ENCODE peak calls at places on chromosomes 6 and 20, in four cellular contexts. N is IMR-90, G is H9, T is trophoblast cell. P is an unnamed sample.

GRCh38 chr6:108781419-108782110 is 66.7 kb upstream of the ARMC2 start:
- DNase-seq in N (peak; percentile 12), G (peak; percentile 57), T (no peak), P (peak; percentile 26)

GRCh38 chr20:51419236-51419635 is 123.3 kb downstream of the NFATC2 start:
- DNase-seq in N (no peak), G (no peak), T (peak; percentile 74), P (no peak)

GRCh38 chr6:155224618-155225017 is 39.2 kb upstream of the CLDN20 start:
- DNase-seq in N (no peak), G (no peak), T (no peak), P (no peak)

GRCh38 chr20:5526516-5526915 is 209.8 kb upstream of the PROKR2 start:
- DNase-seq in N (no peak), G (peak; percentile 31), T (peak; percentile 81), P (no peak)

GRCh38 chr6:84448331-84448730 is 220.9 kb upstream of the CEP162 start:
- DNase-seq in N (no peak), G (no peak), T (no peak), P (no peak)

GRCh38 chr6:113318553-113318952 is 538.6 kb upstream of the MARCKS start:
- DNase-seq in N (peak; percentile 4), G (no peak), T (no peak), P (no peak)

GRCh38 chr6:126051739-126052138 is 65.4 kb downstream of the TRMT11 start:
- DNase-seq in N (no peak), G (no peak), T (no peak), P (no peak)

GRCh38 chr6:15556711-15557110 is 106.1 kb downstream of the DTNBP1 start:
- DNase-seq in N (no peak), G (no peak), T (no peak), P (no peak)

GRCh38 chr6:39380837-39381534 is 58.5 kb upstream of the KCNK16 start:
- DNase-seq in N (no peak), G (no peak), T (no peak), P (no peak)

GRCh38 chr6:126947070-126947469 is 171.4 kb upstream of the RSPO3 start:
- DNase-seq in N (peak; percentile 2), G (no peak), T (no peak), P (no peak)

GRCh38 chr6:41053056-41053455 is at the start of gene APOBEC2:
- DNase-seq in N (no peak), G (no peak), T (no peak), P (no peak)

GRCh38 chr6:45445749-45446454 is 68.2 kb upstream of the SUPT3H start:
- DNase-seq in N (peak; percentile 99), G (peak; percentile 33), T (peak; percentile 97), P (peak; percentile 5)

GRCh38 chr6:130500693-130501092 is 134.9 kb downstream of the TMEM200A start:
- DNase-seq in N (peak; percentile 77), G (no peak), T (peak; percentile 50), P (no peak)

GRCh38 chr6:156013155-156013554 is 557.5 kb upstream of the NOX3 start:
- DNase-seq in N (no peak), G (no peak), T (no peak), P (no peak)

GRCh38 chr20:19401096-19401495 is 188.7 kb downstream of the SLC24A3 start:
- DNase-seq in N (no peak), G (no peak), T (no peak), P (no peak)

GRCh38 chr6:128806274-128806673 is 76.7 kb upstream of the LAMA2 start:
- DNase-seq in N (no peak), G (no peak), T (peak; percentile 98), P (no peak)

GRCh38 chr20:61662946-61663460 is 402.7 kb downstream of the TAF4 start:
- DNase-seq in N (no peak), G (no peak), T (no peak), P (no peak)

GRCh38 chr6:88165877-88166492 is at the start of gene CNR1:
- DNase-seq in N (no peak), G (peak; percentile 63), T (peak; percentile 26), P (peak; percentile 60)

GRCh38 chr20:49942942-49943341 is 6.7 kb downstream of the RNF114 start:
- DNase-seq in N (no peak), G (no peak), T (no peak), P (no peak)

GRCh38 chr6:24836116-24836515 is 37.4 kb upstream of the ARMH2 start:
- DNase-seq in N (no peak), G (no peak), T (no peak), P (no peak)

GRCh38 chr6:157989541-157990289 is 8.1 kb downstream of the SYNJ2 start:
- DNase-seq in N (peak; percentile 65), G (no peak), T (no peak), P (no peak)

GRCh38 chr6:136188492-136188891 is 61.6 kb downstream of the MTFR2 start:
- DNase-seq in N (no peak), G (no peak), T (no peak), P (peak; percentile 3)

GRCh38 chr6:129936329-129937165 is 75.4 kb upstream of the TMEM244 start:
- DNase-seq in N (peak; percentile 60), G (peak; percentile 50), T (peak; percentile 96), P (peak; percentile 55)

GRCh38 chr20:45487231-45487635 is 17.7 kb downstream of the WFDC2 start:
- DNase-seq in N (no peak), G (peak; percentile 72), T (no peak), P (no peak)

GRCh38 chr6:116633685-116634084 is 17.4 kb downstream of the RSPH4A start:
- DNase-seq in N (no peak), G (peak; percentile 34), T (no peak), P (no peak)

GRCh38 chr20:20763652-20764051 is 51.2 kb upstream of the RALGAPA2 start:
- DNase-seq in N (no peak), G (no peak), T (peak; percentile 69), P (no peak)

GRCh38 chr6:124057448-124057847 is 253.8 kb downstream of the NKAIN2 start:
- DNase-seq in N (no peak), G (no peak), T (no peak), P (no peak)

GRCh38 chr6:37137881-37138568 is 31.9 kb upstream of the PIM1 start:
- DNase-seq in N (peak; percentile 83), G (peak; percentile 94), T (peak; percentile 74), P (no peak)

GRCh38 chr6:149395185-149395584 is 4.9 kb upstream of the SUMO4 start:
- DNase-seq in N (no peak), G (no peak), T (no peak), P (no peak)

GRCh38 chr6:149389509-149390297 is 10.4 kb upstream of the SUMO4 start:
- DNase-seq in N (no peak), G (no peak), T (peak; percentile 8), P (no peak)

GRCh38 chr6:149392093-149392492 is 8.0 kb upstream of the SUMO4 start:
- DNase-seq in N (no peak), G (no peak), T (no peak), P (no peak)

GRCh38 chr6:149392535-149392934 is 7.5 kb upstream of the SUMO4 start:
- DNase-seq in N (no peak), G (no peak), T (no peak), P (no peak)

GRCh38 chr6:149393002-149393679 is 6.9 kb upstream of the SUMO4 start:
- DNase-seq in N (peak; percentile 35), G (no peak), T (peak; percentile 22), P (no peak)
- H2AFZ ChIP-seq in N (no peak overlapping the region), G (no peak overlapping the region), T (no peak overlapping the region), P (no peak overlapping the region)

DNA sequence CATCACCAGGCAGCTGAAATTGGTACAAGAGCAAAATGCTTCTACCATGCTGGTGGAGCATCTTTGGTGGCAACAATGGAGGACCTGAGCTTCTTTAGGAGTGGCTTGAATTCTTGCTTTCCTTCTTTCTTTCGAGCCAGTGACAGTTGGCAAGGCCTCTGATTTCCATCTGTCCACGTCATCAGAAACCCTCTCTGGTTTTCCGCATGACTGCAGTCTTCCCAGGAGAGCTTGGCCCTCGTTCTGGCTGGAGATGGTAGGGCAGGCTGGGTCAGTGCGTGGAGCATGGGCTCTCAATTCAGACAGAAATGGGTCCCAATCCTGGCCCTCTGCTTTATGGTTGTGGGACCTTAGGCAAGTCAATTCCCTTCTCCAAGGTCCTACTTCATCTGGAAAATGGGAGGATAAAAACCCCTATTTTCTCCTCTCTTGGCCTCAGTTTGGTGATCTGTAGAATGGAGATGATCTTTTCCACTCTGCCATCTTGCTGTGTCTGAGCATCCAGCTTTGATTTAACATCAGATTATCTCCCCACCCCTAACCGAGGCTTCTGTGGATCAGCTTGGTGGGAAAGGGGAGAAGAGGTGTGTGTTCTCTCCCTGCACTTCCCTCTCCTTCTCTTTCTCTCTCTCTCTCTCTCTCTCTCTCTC is 3.6 kb upstream of the BPIFB1 start:
- DNase-seq in N (no peak), G (no peak), T (no peak), P (no peak)
- H3K27me3 ChIP-seq in N (peaks cover 18% of the 10 kb centered on the region), G (no peaks in the 10 kb centered on the region), T (no peaks in the 10 kb centered on the region), P (no peaks in the 10 kb centered on the region)

GRCh38 chr6:31813463-31813849 is 1.6 kb downstream of the HSPA1L start:
- DNase-seq in N (no peak), G (no peak), T (no peak), P (no peak)

GRCh38 chr6:31814677-31815024 is 432 bp downstream of the HSPA1L start:
- DNase-seq in N (peak; percentile 97), G (peak; percentile 98), T (peak; percentile 94), P (peak; percentile 91)

GRCh38 chr6:31811645-31812044 is 3.4 kb downstream of the HSPA1L start:
- DNase-seq in N (no peak), G (no peak), T (no peak), P (no peak)

GRCh38 chr6:31820051-31820389 is 4.7 kb downstream of the HSPA1A start:
- DNase-seq in N (no peak), G (no peak), T (no peak), P (no peak)

GRCh38 chr6:31815025-31815838 is at the start of the genes HSPA1A and HSPA1L:
- DNase-seq in N (peak; percentile 95), G (peak; percentile 100), T (peak; percentile 91), P (peak; percentile 96)
- H3K18ac ChIP-seq in N (peak within 1 kb of the TSS; percentile 79), G (peak within 1 kb of the TSS; percentile 66), T (peak within 1 kb of the TSS; percentile 33), P (peak within 1 kb of the TSS; percentile 97)

GRCh38 chr6:3230275-3231212 is 3.1 kb upstream of the TUBB2B start:
- DNase-seq in N (peak; percentile 34), G (peak; percentile 71), T (no peak), P (peak; percentile 74)

GRCh38 chr6:3229566-3230274 is 2.3 kb upstream of the TUBB2B start:
- DNase-seq in N (no peak), G (peak; percentile 80), T (peak; percentile 17), P (peak; percentile 66)

GRCh38 chr6:3228046-3228671 is 706 bp upstream of the TUBB2B start:
- DNase-seq in N (no peak), G (peak; percentile 94), T (no peak), P (peak; percentile 81)

GRCh38 chr6:3227363-3228045 is at the start of gene TUBB2B:
- DNase-seq in N (peak; percentile 37), G (peak; percentile 94), T (peak; percentile 6), P (peak; percentile 91)

DNA sequence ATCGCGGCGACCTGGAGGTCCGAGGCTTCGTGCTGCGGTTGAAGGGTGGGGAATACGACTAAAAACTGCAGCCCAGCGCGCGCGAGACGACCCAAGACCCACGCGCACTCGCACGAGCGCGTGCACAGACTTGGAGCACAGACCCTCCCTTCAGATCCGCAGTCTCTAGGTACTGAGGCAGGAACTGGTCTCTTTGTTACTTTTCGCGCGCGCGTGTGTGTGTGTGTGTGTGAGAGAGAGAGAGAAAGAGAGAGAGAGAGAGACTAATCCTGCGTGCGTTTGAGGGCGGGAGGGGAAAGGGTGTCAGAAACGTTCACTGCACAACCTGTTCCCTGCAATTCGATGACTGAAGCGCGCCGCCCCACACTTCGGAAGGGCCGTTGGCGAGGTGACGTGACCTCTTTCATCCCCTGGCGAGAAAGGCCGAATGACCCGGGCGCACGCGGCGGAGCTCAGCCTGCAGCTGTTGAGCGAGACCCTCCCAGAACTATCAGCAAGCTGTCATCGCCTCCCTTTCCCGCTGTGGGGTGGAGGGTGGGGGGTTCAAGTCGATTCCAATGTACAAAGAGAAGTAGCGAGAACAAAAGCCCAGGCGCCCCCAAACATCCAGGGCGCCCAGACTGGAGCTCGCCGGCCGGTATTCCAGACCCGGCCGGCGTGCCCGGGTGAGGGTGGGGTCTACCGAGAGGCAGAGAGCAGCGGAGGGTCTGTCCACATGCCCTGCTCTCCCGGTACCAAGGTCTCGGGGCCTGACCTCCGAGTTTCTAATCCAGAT is 1.5 kb upstream of the TUBB2B start:
- DNase-seq in N (no peak), G (peak; percentile 63), T (peak; percentile 8), P (peak; percentile 77)
- H2AFZ ChIP-seq in N (peak overlapping the region; percentile 70), G (no peak overlapping the region), T (peak overlapping the region; percentile 66), P (peak overlapping the region; percentile 36)

P was measured in neuronal stem cell.